ENCODE peak calls at places on chromosomes 1 and 21, in eight cellular contexts. J is NCI-H187 treated with DMSO at 0.1 percent for 48 hours; T is fibroblast of mammary gland; H is EL; F is AG09319; I is LHCN-M2; P is activated effector memory CD4-positive, alpha-beta T cell treated with anti-CD3 and anti-CD28 coated beads, Interleukin-2, amount 50 U/mL, for 16 hours; C is foreskin keratinocyte. A is an unnamed sample.

GRCh38 chr1:22332795-22333499 is 118.7 kb upstream of the ZBTB40 start:
- DNase-seq in I (no peak), F (no peak), T (no peak), P (no peak), H (peak), J (no peak), C (no peak), A (no peak)

GRCh38 chr1:40824591-40825429 is 37.4 kb downstream of the CITED4 start:
- DNase-seq in C (no peak), J (no peak), H (peak), I (peak), F (no peak), P (no peak), T (peak), A (no peak)

GRCh38 chr1:77036560-77036959 is 169.3 kb downstream of the ST6GALNAC5 start:
- DNase-seq in C (no peak), J (no peak), F (no peak), I (peak), P (no peak), T (peak), H (peak), A (no peak)

GRCh38 chr1:107141491-107142369 is 891 bp downstream of the NTNG1 start:
- DNase-seq in T (peak), P (peak), I (peak), J (no peak), H (peak), F (peak), C (peak), A (no peak)

GRCh38 chr1:162357681-162358266 is 18.9 kb downstream of the SPATA46 start:
- DNase-seq in J (peak), T (peak), I (peak), H (peak), C (no peak), F (peak), P (no peak), A (no peak)

GRCh38 chr1:9371391-9371935 is 78.8 kb downstream of the SPSB1 start:
- DNase-seq in T (peak), F (peak), I (peak), H (no peak), P (no peak), J (no peak), C (no peak), A (no peak)

GRCh38 chr1:172948457-172948856 is 102.3 kb downstream of the TNFSF18 start:
- DNase-seq in F (no peak), C (peak), T (peak), H (peak), P (peak), J (no peak), I (peak), A (peak)

GRCh38 chr1:207910678-207911354 is at the start of gene CD34:
- DNase-seq in F (no peak), I (no peak), H (peak), J (no peak), T (no peak), P (no peak), C (no peak), A (no peak)

GRCh38 chr1:183480971-183481431 is 8.7 kb downstream of the SMG7 start:
- DNase-seq in T (peak), P (no peak), J (no peak), F (no peak), H (peak), C (peak), I (peak), A (no peak)

GRCh38 chr1:164771568-164772350 is 212.8 kb downstream of the PBX1 start:
- DNase-seq in F (no peak), J (no peak), P (no peak), I (peak), C (peak), H (peak), T (peak), A (peak)

GRCh38 chr1:49424782-49425181 is 599.0 kb downstream of the AGBL4 start:
- DNase-seq in T (no peak), P (no peak), C (no peak), F (no peak), H (no peak), J (no peak), I (no peak), A (no peak)

GRCh38 chr1:76095800-76096199 is 21.3 kb downstream of the ST6GALNAC3 start:
- DNase-seq in H (no peak), F (no peak), J (no peak), C (no peak), P (no peak), T (no peak), I (no peak), A (no peak)

GRCh38 chr1:53362851-53363642 is 35.2 kb upstream of the LRP8 start:
- DNase-seq in H (no peak), P (peak), I (no peak), T (no peak), J (no peak), C (no peak), F (no peak), A (no peak)

GRCh38 chr1:34529935-34530859 is 224.7 kb upstream of the GJB5 start:
- DNase-seq in T (no peak), P (no peak), H (no peak), I (no peak), J (no peak), C (no peak), F (no peak), A (no peak)

GRCh38 chr21:45618287-45618686 is 25.2 kb upstream of the PCBP3 start:
- DNase-seq in H (peak), F (no peak), I (peak), J (no peak), P (peak), C (no peak), T (peak), A (no peak)

GRCh38 chr1:54604572-54605370 is 18.6 kb downstream of the FAM151A start:
- DNase-seq in F (no peak), I (peak), J (no peak), P (no peak), C (peak), T (no peak), H (no peak), A (peak)

GRCh38 chr1:29122987-29123870 is 474 bp downstream of the TMEM200B start:
- DNase-seq in T (peak), P (no peak), J (no peak), F (no peak), C (no peak), I (no peak), H (peak), A (no peak)

GRCh38 chr1:172893146-172893841 is 157.4 kb downstream of the TNFSF18 start:
- DNase-seq in T (peak), J (no peak), I (peak), H (peak), P (no peak), F (no peak), C (no peak), A (no peak)

GRCh38 chr1:88650676-88651418 is 33.2 kb upstream of the PKN2 start:
- DNase-seq in J (no peak), I (peak), P (no peak), T (peak), F (no peak), H (peak), C (no peak), A (no peak)

GRCh38 chr1:89724369-89725015 is 91.6 kb downstream of the LRRC8C start:
- DNase-seq in P (peak), H (peak), J (no peak), I (peak), F (no peak), C (peak), T (peak), A (peak)

GRCh38 chr1:10632691-10633090 is 157.9 kb downstream of the PEX14 start:
- DNase-seq in I (no peak), F (no peak), C (no peak), T (no peak), J (no peak), H (no peak), P (no peak), A (no peak)

GRCh38 chr1:198741744-198742143 is 102.9 kb downstream of the PTPRC start:
- DNase-seq in I (peak), C (no peak), H (peak), T (peak), J (no peak), F (no peak), P (peak), A (no peak)

GRCh38 chr1:65994223-65994622 is 201.5 kb downstream of the PDE4B start:
- DNase-seq in H (no peak), F (no peak), P (no peak), J (no peak), I (no peak), T (no peak), C (no peak), A (no peak)

GRCh38 chr1:231383159-231383855 is 38.8 kb downstream of the EGLN1 start:
- DNase-seq in H (no peak), F (no peak), C (peak), P (no peak), J (no peak), I (no peak), T (peak), A (no peak)

GRCh38 chr21:42777064-42777756 is 102.1 kb downstream of the WDR4 start:
- DNase-seq in I (no peak), J (no peak), T (no peak), C (no peak), F (no peak), H (no peak), P (no peak), A (no peak)

GRCh38 chr21:39054066-39054465 is 129.2 kb downstream of the PSMG1 start:
- DNase-seq in P (no peak), J (no peak), I (no peak), C (no peak), T (no peak), H (no peak), F (no peak), A (no peak)

GRCh38 chr1:184590163-184590750 is 164.4 kb downstream of the EDEM3 start:
- DNase-seq in P (no peak), F (no peak), H (no peak), I (no peak), T (no peak), J (no peak), C (no peak), A (peak)

GRCh38 chr1:106748581-106748980 is 307.9 kb upstream of the PRMT6 start:
- DNase-seq in J (no peak), F (no peak), H (no peak), C (no peak), P (no peak), I (no peak), T (no peak), A (no peak)

GRCh38 chr1:101089608-101090007 is 64.0 kb upstream of the DPH5 start:
- DNase-seq in J (no peak), C (no peak), H (no peak), F (no peak), P (no peak), I (no peak), T (no peak), A (no peak)

GRCh38 chr21:41691205-41692203 is 75.3 kb downstream of the RIPK4 start:
- DNase-seq in F (no peak), T (no peak), J (no peak), C (no peak), P (no peak), H (no peak), I (no peak), A (no peak)

GRCh38 chr1:9850442-9851162 is 26.8 kb upstream of the CLSTN1 start:
- DNase-seq in T (no peak), H (no peak), J (no peak), P (no peak), C (no peak), F (no peak), I (no peak), A (no peak)